ENCODE peak calls at places on chromosomes 5 and 9, in nine cellular contexts. E is chondrocyte; K is HFF-Myc; M is IMR-90; T is activated CD4-positive, alpha-beta memory T cell treated with anti-CD3 and anti-CD28 coated beads for 36 hours; Y is T-helper 1 cell; H is naive thymus-derived CD8-positive, alpha-beta T cell; U is effector memory CD8-positive, alpha-beta T cell; R is stimulated activated CD8-positive, alpha-beta memory T cell treated with anti-CD3 and anti-CD28 coated beads, Interleukin-4, amount 100 ng/mL, for 4 hours. J is an unnamed sample.
A peak's percentile ranks its signal among the peaks of the same experiment; 100 is the strongest.

GRCh38 chr9:112548836-112549235 is 62.2 kb downstream of the KIAA1958 start:
- DNase-seq in E (no peak), K (no peak), M (peak; percentile 57), T (no peak), Y (no peak), H (no peak), U (no peak), R (no peak), J (no peak)

GRCh38 chr5:78518365-78519197 is 130.0 kb downstream of the LHFPL2 start:
- DNase-seq in E (no peak), K (peak; percentile 42), M (peak; percentile 96), T (no peak), Y (no peak), H (no peak), U (no peak), R (no peak), J (peak; percentile 84)

GRCh38 chr5:42621662-42622061 is 135.0 kb upstream of the CCDC152 start:
- DNase-seq in E (no peak), K (no peak), M (peak; percentile 7), T (no peak), Y (no peak), H (no peak), U (no peak), R (no peak), J (no peak)

GRCh38 chr5:177111720-177112394 is 21.7 kb upstream of the NSD1 start:
- DNase-seq in E (no peak), K (no peak), M (peak; percentile 30), T (peak; percentile 76), Y (peak; percentile 35), H (peak; percentile 62), U (peak; percentile 42), R (peak; percentile 31), J (peak; percentile 27)

GRCh38 chr5:144032375-144032774 is 138.1 kb downstream of the YIPF5 start:
- DNase-seq in E (no peak), K (no peak), M (no peak), T (no peak), Y (no peak), H (no peak), U (no peak), R (no peak), J (no peak)

GRCh38 chr5:65749221-65749844 is 27.3 kb downstream of the NLN start:
- DNase-seq in E (no peak), K (no peak), M (no peak), T (no peak), Y (no peak), H (no peak), U (no peak), R (no peak), J (no peak)

GRCh38 chr9:120946259-120946658 is 19.7 kb upstream of the TRAF1 start:
- DNase-seq in E (no peak), K (peak; percentile 27), M (peak; percentile 55), T (no peak), Y (no peak), H (no peak), U (no peak), R (no peak), J (peak; percentile 79)

GRCh38 chr5:91144491-91145232 is 238.5 kb downstream of the ARRDC3 start:
- DNase-seq in E (no peak), K (no peak), M (no peak), T (no peak), Y (no peak), H (no peak), U (no peak), R (no peak), J (no peak)

GRCh38 chr5:39902626-39903025 is 477.8 kb upstream of the DAB2 start:
- DNase-seq in E (no peak), K (no peak), M (no peak), T (no peak), Y (no peak), H (no peak), U (no peak), R (no peak), J (no peak)

GRCh38 chr9:122095010-122095767 is 2.1 kb upstream of the TTLL11 start:
- DNase-seq in E (no peak), K (peak; percentile 54), M (peak; percentile 65), T (peak; percentile 62), Y (peak; percentile 8), H (peak; percentile 38), U (peak; percentile 44), R (peak; percentile 19), J (peak; percentile 68)

GRCh38 chr5:78268361-78268760 is 26.1 kb downstream of the AP3B1 start:
- DNase-seq in E (no peak), K (no peak), M (no peak), T (no peak), Y (no peak), H (no peak), U (no peak), R (no peak), J (no peak)

GRCh38 chr5:1724822-1725602 is 74.6 kb downstream of the MRPL36 start:
- DNase-seq in E (peak; percentile 92), K (peak; percentile 3), M (no peak), T (peak; percentile 66), Y (no peak), H (peak; percentile 18), U (no peak), R (no peak), J (peak; percentile 9)

GRCh38 chr5:68817696-68818695 is 275.8 kb upstream of the SLC30A5 start:
- DNase-seq in E (no peak), K (no peak), M (no peak), T (no peak), Y (no peak), H (no peak), U (no peak), R (no peak), J (peak; percentile 21)

GRCh38 chr9:4855861-4856260 is 63.1 kb downstream of the RCL1 start:
- DNase-seq in E (no peak), K (peak; percentile 57), M (peak; percentile 78), T (no peak), Y (no peak), H (no peak), U (no peak), R (no peak), J (peak; percentile 82)

GRCh38 chr5:81879936-81880335 is 91.9 kb upstream of the ATG10 start:
- DNase-seq in E (no peak), K (no peak), M (no peak), T (no peak), Y (no peak), H (no peak), U (no peak), R (no peak), J (no peak)

GRCh38 chr5:171523781-171524180 is 104.3 kb downstream of the FGF18 start:
- DNase-seq in E (no peak), K (no peak), M (no peak), T (no peak), Y (no peak), H (no peak), U (no peak), R (no peak), J (no peak)

GRCh38 chr9:68507098-68507795 is 33.4 kb downstream of the TMEM252 start:
- DNase-seq in E (no peak), K (no peak), M (peak; percentile 51), T (no peak), Y (no peak), H (no peak), U (no peak), R (no peak), J (peak; percentile 40)

GRCh38 chr5:6162175-6162574 is 216.2 kb downstream of the MED10 start:
- DNase-seq in E (no peak), K (no peak), M (no peak), T (no peak), Y (no peak), H (no peak), U (no peak), R (no peak), J (peak; percentile 50)

GRCh38 chr5:114153392-114153791 is 208.5 kb upstream of the KCNN2 start:
- DNase-seq in E (no peak), K (no peak), M (no peak), T (no peak), Y (no peak), H (no peak), U (no peak), R (no peak), J (no peak)

GRCh38 chr5:95384485-95385213 is 6.5 kb upstream of the FAM81B start:
- DNase-seq in E (no peak), K (no peak), M (no peak), T (no peak), Y (no peak), H (no peak), U (no peak), R (no peak), J (no peak)

GRCh38 chr9:137221477-137222111 is 446 bp downstream of the RNF208 start:
- DNase-seq in E (no peak), K (no peak), M (no peak), T (no peak), Y (no peak), H (no peak), U (no peak), R (no peak), J (no peak)

GRCh38 chr9:32644698-32645097 is 9.2 kb upstream of the TAF1L start:
- DNase-seq in E (no peak), K (peak; percentile 6), M (peak; percentile 78), T (no peak), Y (no peak), H (no peak), U (no peak), R (no peak), J (peak; percentile 88)

GRCh38 chr5:147753783-147754182 is 28.7 kb downstream of the JAKMIP2 start:
- DNase-seq in E (no peak), K (no peak), M (no peak), T (no peak), Y (no peak), H (no peak), U (no peak), R (no peak), J (peak; percentile 20)

GRCh38 chr9:137650779-137651178 is 32.0 kb downstream of the EHMT1 start:
- DNase-seq in E (peak; percentile 40), K (no peak), M (no peak), T (no peak), Y (no peak), H (no peak), U (no peak), R (no peak), J (no peak)

GRCh38 chr5:31598640-31599611 is 40.0 kb upstream of the PDZD2 start:
- DNase-seq in E (no peak), K (no peak), M (no peak), T (no peak), Y (no peak), H (no peak), U (no peak), R (no peak), J (no peak)

GRCh38 chr5:91142819-91143218 is 240.3 kb downstream of the ARRDC3 start:
- DNase-seq in E (no peak), K (no peak), M (no peak), T (no peak), Y (no peak), H (no peak), U (no peak), R (no peak), J (no peak)

GRCh38 chr5:154366353-154366752 is 79.4 kb upstream of the SAP30L start:
- DNase-seq in E (no peak), K (no peak), M (peak; percentile 82), T (no peak), Y (no peak), H (no peak), U (no peak), R (no peak), J (peak; percentile 44)

GRCh38 chr5:133844836-133845235 is 123.6 kb downstream of the C5orf15 start:
- DNase-seq in E (no peak), K (no peak), M (no peak), T (no peak), Y (no peak), H (no peak), U (no peak), R (no peak), J (no peak)

GRCh38 chr5:102048940-102049339 is 247.1 kb downstream of the SLCO4C1 start:
- DNase-seq in E (no peak), K (no peak), M (no peak), T (no peak), Y (no peak), H (no peak), U (no peak), R (no peak), J (no peak)

GRCh38 chr9:89778100-89779085 is 173.6 kb downstream of the GADD45G start:
- DNase-seq in E (no peak), K (no peak), M (no peak), T (no peak), Y (no peak), H (no peak), U (no peak), R (no peak), J (peak; percentile 17)

GRCh38 chr9:107355394-107355793 is 72.3 kb downstream of the RAD23B start:
- DNase-seq in E (no peak), K (no peak), M (no peak), T (no peak), Y (no peak), H (no peak), U (no peak), R (no peak), J (no peak)